ENCODE peak calls at places on chromosomes 3 and 15, in seven cellular contexts. N is GM13977, M is AG04450, K is fibroblast of lung, W is fibroblast of pulmonary artery, O is GM12865, P is HL-60. G is an unnamed sample.

GRCh38 chr15:63881431-63881830 is 47.7 kb upstream of the HERC1 start:
- DNase-seq in N (no peak), M (no peak), K (no peak), W (no peak), O (peak), P (no peak), G (no peak)

GRCh38 chr15:25883860-25884259 is 20.7 kb upstream of the ATP10A start:
- DNase-seq in N (no peak), M (peak), K (peak), W (peak), O (no peak), P (no peak), G (no peak)

GRCh38 chr3:142888099-142888483 is 792 bp downstream of the PCOLCE2 start:
- DNase-seq in N (peak), M (no peak), K (no peak), W (peak), O (no peak), P (no peak), G (peak)

GRCh38 chr3:104610730-104611652 is 755.7 kb upstream of the ALCAM start:
- DNase-seq in N (no peak), M (no peak), K (no peak), W (no peak), O (no peak), P (no peak), G (no peak)

GRCh38 chr3:10949197-10949596 is 43.4 kb upstream of the SLC6A1 start:
- DNase-seq in N (no peak), M (no peak), K (no peak), W (no peak), O (no peak), P (no peak), G (no peak)

GRCh38 chr15:62059818-62060115 is 480 bp downstream of the VPS13C start:
- DNase-seq in N (peak), M (no peak), K (peak), W (peak), O (peak), P (no peak), G (no peak)

GRCh38 chr3:127767126-127767525 is 55.2 kb downstream of the MGLL start:
- DNase-seq in N (no peak), M (no peak), K (no peak), W (no peak), O (no peak), P (no peak), G (no peak)

GRCh38 chr3:158977497-158977896 is 175.6 kb downstream of the MFSD1 start:
- DNase-seq in N (no peak), M (no peak), K (no peak), W (no peak), O (no peak), P (no peak), G (no peak)

GRCh38 chr15:68112711-68113110 is 58.6 kb downstream of the PIAS1 start:
- DNase-seq in N (no peak), M (no peak), K (peak), W (no peak), O (no peak), P (no peak), G (no peak)

GRCh38 chr3:71056327-71056726 is 527.2 kb downstream of the FOXP1 start:
- DNase-seq in N (no peak), M (no peak), K (peak), W (peak), O (no peak), P (no peak), G (no peak)

GRCh38 chr15:57069423-57069822 is 151.0 kb downstream of the TCF12 start:
- DNase-seq in N (no peak), M (no peak), K (no peak), W (no peak), O (peak), P (no peak), G (no peak)

GRCh38 chr3:155093261-155093660 is 13.1 kb downstream of the MME start:
- DNase-seq in N (no peak), M (no peak), K (no peak), W (no peak), O (peak), P (no peak), G (no peak)